ENCODE peak calls at places on chromosomes 3 and 15, in five cellular contexts. K is astrocyte of the spinal cord, W is Calu3, X is fibroblast of pulmonary artery, J is kidney. Q is an unnamed sample.

GRCh38 chr3:13372126-13372525 is 48.0 kb downstream of the NUP210 start:
- DNase-seq in K (no peak), W (no peak), X (no peak), J (no peak), Q (peak)

GRCh38 chr3:32551087-32551486 is 19.6 kb downstream of the DYNC1LI1 start:
- DNase-seq in K (no peak), W (no peak), X (no peak), J (no peak), Q (no peak)

GRCh38 chr15:66778716-66779115 is 76.7 kb downstream of the SMAD6 start:
- DNase-seq in K (no peak), W (no peak), X (no peak), J (no peak), Q (no peak)

GRCh38 chr15:83282141-83282540 is 2.3 kb downstream of the BNC1 start:
- DNase-seq in K (peak), W (no peak), X (no peak), J (no peak), Q (no peak)

GRCh38 chr3:78026429-78026828 is 986.5 kb downstream of the ROBO2 start:
- DNase-seq in K (no peak), W (no peak), X (peak), J (no peak), Q (no peak)

GRCh38 chr3:30620402-30621360 is 14.3 kb downstream of the TGFBR2 start:
- DNase-seq in K (no peak), W (no peak), X (no peak), J (no peak), Q (no peak)

GRCh38 chr3:11910971-11911531 is 64.4 kb upstream of the TAMM41 start:
- DNase-seq in K (no peak), W (no peak), X (no peak), J (no peak), Q (no peak)

GRCh38 chr15:88572030-88572333 is 25.5 kb upstream of the DET1 start:
- DNase-seq in K (no peak), W (no peak), X (no peak), J (no peak), Q (no peak)

GRCh38 chr3:12143949-12144504 is 14.7 kb downstream of the TIMP4 start:
- DNase-seq in K (peak), W (no peak), X (peak), J (peak), Q (no peak)

GRCh38 chr3:12679468-12679867 is 15.6 kb upstream of the RAF1 start:
- DNase-seq in K (peak), W (no peak), X (peak), J (no peak), Q (peak)

GRCh38 chr3:36837089-36837488 is 72.7 kb upstream of the DCLK3 start:
- DNase-seq in K (no peak), W (no peak), X (no peak), J (no peak), Q (no peak)
- TF ChIP-seq CTCF in K (peak), W (no peak), X (peak), J (no peak), Q (no peak)

GRCh38 chr15:62060116-62060895 is at the start of gene VPS13C:
- DNase-seq in K (peak), W (peak), X (peak), J (peak), Q (peak)

GRCh38 chr15:62058327-62059028 is 1.8 kb downstream of the VPS13C start:
- DNase-seq in K (no peak), W (no peak), X (no peak), J (no peak), Q (no peak)

GRCh38 chr15:62059818-62060115 is 480 bp downstream of the VPS13C start:
- DNase-seq in K (peak), W (peak), X (peak), J (no peak), Q (peak)

GRCh38 chr15:62060896-62061280 is 641 bp upstream of the VPS13C start:
- DNase-seq in K (no peak), W (no peak), X (no peak), J (no peak), Q (no peak)

GRCh38 chr15:62059108-62059817 is 984 bp downstream of the VPS13C start:
- DNase-seq in K (peak), W (no peak), X (peak), J (no peak), Q (no peak)
- TF ChIP-seq CTCF in K (no peak), W (no peak), X (peak), J (no peak), Q (peak)

GRCh38 chr3:184539801-184540440 is 21.7 kb upstream of the EPHB3 start:
- DNase-seq in K (no peak), W (no peak), X (no peak), J (no peak), Q (no peak)
- TF ChIP-seq CTCF in K (no peak), W (no peak), X (no peak), J (no peak), Q (no peak)

GRCh38 chr3:120908030-120908802 is at the start of gene STXBP5L:
- DNase-seq in K (peak), W (peak), X (peak), J (peak), Q (peak)
- TF ChIP-seq CTCF in K (no peak), W (no peak), X (no peak), J (no peak), Q (no peak)

DNA sequence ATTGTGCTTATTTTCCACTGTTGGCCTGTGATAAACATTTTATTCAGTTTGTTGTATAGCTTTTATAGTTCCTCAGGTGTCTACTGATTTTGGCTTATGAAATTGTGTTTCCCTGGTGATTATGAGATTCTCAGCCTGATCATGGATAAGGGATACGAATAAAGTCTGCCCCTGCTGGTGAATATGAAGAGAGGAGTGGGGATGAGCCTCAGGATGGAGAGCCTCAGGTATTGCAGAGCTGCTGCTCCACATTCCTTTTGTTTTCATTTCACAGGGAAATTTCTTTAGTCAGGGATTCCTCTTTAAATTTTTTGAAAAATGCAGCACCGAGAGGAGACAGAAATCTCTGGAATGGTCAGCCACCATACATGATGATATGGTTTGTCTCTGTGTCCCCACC is 14.7 kb upstream of the RAB6B start:
- DNase-seq in K (no peak), W (no peak), X (no peak), J (no peak), Q (no peak)
- TF ChIP-seq CTCF in K (peak), W (no peak), X (peak), J (no peak), Q (peak)

GRCh38 chr3:42730294-42730693 is 27.7 kb upstream of the HHATL start:
- DNase-seq in K (no peak), W (no peak), X (no peak), J (no peak), Q (no peak)

GRCh38 chr3:42729404-42730145 is 27.0 kb upstream of the HHATL start:
- DNase-seq in K (no peak), W (no peak), X (no peak), J (no peak), Q (no peak)

GRCh38 chr3:42725454-42725853 is 22.9 kb upstream of the HHATL start:
- DNase-seq in K (no peak), W (no peak), X (no peak), J (no peak), Q (no peak)

GRCh38 chr3:42728668-42729364 is 26.2 kb upstream of the HHATL start:
- DNase-seq in K (no peak), W (no peak), X (no peak), J (no peak), Q (no peak)

GRCh38 chr3:42728056-42728455 is 25.5 kb upstream of the HHATL start:
- DNase-seq in K (no peak), W (no peak), X (no peak), J (no peak), Q (no peak)
- TF ChIP-seq CTCF in K (no peak), W (no peak), X (no peak), J (no peak), Q (no peak)

GRCh38 chr3:44065741-44066140 is 175.9 kb upstream of the TOPAZ1 start:
- DNase-seq in K (no peak), W (no peak), X (no peak), J (no peak), Q (no peak)
- TF ChIP-seq CTCF in K (peak), W (no peak), X (no peak), J (no peak), Q (peak)

DNA sequence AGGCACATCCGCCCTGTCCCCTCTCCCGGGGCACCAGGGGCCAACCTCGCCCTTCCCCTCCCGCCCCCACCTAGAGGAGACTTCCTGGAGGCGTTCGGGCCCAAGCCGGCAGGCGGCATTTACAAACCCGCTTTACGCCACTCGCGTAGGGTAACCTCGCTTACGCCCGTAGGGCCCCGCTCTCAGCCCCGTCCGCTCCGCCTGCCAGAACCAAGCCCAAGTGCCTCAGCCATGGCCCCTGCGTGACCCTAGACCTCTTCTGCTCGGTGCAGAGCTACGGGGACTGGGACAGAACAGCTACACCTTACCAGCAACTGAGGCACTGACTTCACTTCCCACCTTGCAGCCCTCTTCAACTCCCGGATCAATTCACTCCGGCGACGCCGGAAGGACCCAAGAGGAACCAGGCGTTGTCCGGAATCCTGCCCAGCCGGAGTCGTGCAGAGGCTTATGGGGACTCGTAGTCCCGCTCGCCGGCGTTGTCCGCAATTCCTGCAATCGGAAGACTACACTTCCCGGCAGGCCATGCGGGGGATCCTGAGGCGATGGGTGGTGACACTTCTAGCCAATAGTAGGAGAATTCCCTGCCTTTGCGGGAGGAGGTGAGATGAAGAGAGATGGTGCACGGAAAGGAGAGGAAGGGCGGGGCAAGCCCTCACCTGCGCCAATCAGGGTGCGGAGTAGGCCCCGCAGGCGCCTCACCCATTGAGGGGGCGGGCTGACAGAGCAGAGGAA is at the start of gene PDCD10:
- DNase-seq in K (peak), W (peak), X (peak), J (peak), Q (peak)
- TF ChIP-seq CTCF in K (no peak), W (no peak), X (no peak), J (no peak), Q (no peak)

GRCh38 chr15:84847382-84847781 is 30.2 kb downstream of the ALPK3 start:
- DNase-seq in K (no peak), W (no peak), X (no peak), J (no peak), Q (no peak)
- TF ChIP-seq CTCF in K (no peak), W (no peak), X (no peak), J (no peak), Q (no peak)